ENCODE peak calls at places on chromosomes 5 and 9, in seven cellular contexts. One of them, this sample, is unnamed.

GRCh38 chr9:19441730-19442129 is 32.9 kb downstream of the ACER2 start:
- DNase-seq in stimulated activated CD8-positive, alpha-beta memory T cell treated with anti-CD3 and anti-CD28 coated beads, Interleukin-2, amount 100 ng/mL, for 48 hours: no peak
- DNase-seq in uterus: no peak
- DNase-seq in cardiac septum: no peak
- DNase-seq in Right ventricle myocardium inferior: no peak
- DNase-seq in HuH-7.5: no peak
- DNase-seq in CD8-positive, alpha-beta T cell: no peak
- DNase-seq in this sample: no peak

GRCh38 chr5:58215364-58215763 is 244.5 kb downstream of the PLK2 start:
- DNase-seq in Right ventricle myocardium inferior: no peak
- DNase-seq in HuH-7.5: no peak
- DNase-seq in stimulated activated CD8-positive, alpha-beta memory T cell treated with anti-CD3 and anti-CD28 coated beads, Interleukin-2, amount 100 ng/mL, for 48 hours: no peak
- DNase-seq in cardiac septum: no peak
- DNase-seq in CD8-positive, alpha-beta T cell: no peak
- DNase-seq in uterus: no peak
- DNase-seq in this sample: no peak

GRCh38 chr9:107281164-107281563 is 1.9 kb upstream of the RAD23B start:
- DNase-seq in CD8-positive, alpha-beta T cell: no peak
- DNase-seq in HuH-7.5: no peak
- DNase-seq in Right ventricle myocardium inferior: no peak
- DNase-seq in uterus: no peak
- DNase-seq in cardiac septum: no peak
- DNase-seq in stimulated activated CD8-positive, alpha-beta memory T cell treated with anti-CD3 and anti-CD28 coated beads, Interleukin-2, amount 100 ng/mL, for 48 hours: no peak
- DNase-seq in this sample: no peak

GRCh38 chr9:91211919-91212318 is 149.8 kb downstream of the AUH start:
- DNase-seq in CD8-positive, alpha-beta T cell: no peak
- DNase-seq in HuH-7.5: no peak
- DNase-seq in stimulated activated CD8-positive, alpha-beta memory T cell treated with anti-CD3 and anti-CD28 coated beads, Interleukin-2, amount 100 ng/mL, for 48 hours: no peak
- DNase-seq in uterus: no peak
- DNase-seq in cardiac septum: no peak
- DNase-seq in Right ventricle myocardium inferior: no peak
- DNase-seq in this sample: no peak

GRCh38 chr9:117081641-117082317 is 333.1 kb downstream of the ASTN2 start:
- DNase-seq in HuH-7.5: no peak
- DNase-seq in Right ventricle myocardium inferior: no peak
- DNase-seq in stimulated activated CD8-positive, alpha-beta memory T cell treated with anti-CD3 and anti-CD28 coated beads, Interleukin-2, amount 100 ng/mL, for 48 hours: no peak
- DNase-seq in CD8-positive, alpha-beta T cell: no peak
- DNase-seq in uterus: no peak
- DNase-seq in cardiac septum: no peak
- DNase-seq in this sample: no peak

GRCh38 chr9:113593682-113594281 is 130.3 kb downstream of the RGS3 start:
- DNase-seq in cardiac septum: peak
- DNase-seq in CD8-positive, alpha-beta T cell: no peak
- DNase-seq in HuH-7.5: peak
- DNase-seq in uterus: peak
- DNase-seq in stimulated activated CD8-positive, alpha-beta memory T cell treated with anti-CD3 and anti-CD28 coated beads, Interleukin-2, amount 100 ng/mL, for 48 hours: no peak
- DNase-seq in Right ventricle myocardium inferior: peak
- DNase-seq in this sample: peak

GRCh38 chr5:77568555-77568954 is 70.0 kb downstream of the OTP start:
- DNase-seq in cardiac septum: no peak
- DNase-seq in HuH-7.5: no peak
- DNase-seq in stimulated activated CD8-positive, alpha-beta memory T cell treated with anti-CD3 and anti-CD28 coated beads, Interleukin-2, amount 100 ng/mL, for 48 hours: no peak
- DNase-seq in uterus: no peak
- DNase-seq in Right ventricle myocardium inferior: no peak
- DNase-seq in CD8-positive, alpha-beta T cell: no peak
- DNase-seq in this sample: no peak

GRCh38 chr5:147949711-147950573 is 43.6 kb upstream of the C5orf46 start:
- DNase-seq in Right ventricle myocardium inferior: no peak
- DNase-seq in cardiac septum: no peak
- DNase-seq in uterus: no peak
- DNase-seq in CD8-positive, alpha-beta T cell: no peak
- DNase-seq in stimulated activated CD8-positive, alpha-beta memory T cell treated with anti-CD3 and anti-CD28 coated beads, Interleukin-2, amount 100 ng/mL, for 48 hours: no peak
- DNase-seq in HuH-7.5: peak
- DNase-seq in this sample: peak

GRCh38 chr5:179680780-179681411 is at the start of gene CBY3:
- DNase-seq in CD8-positive, alpha-beta T cell: no peak
- DNase-seq in stimulated activated CD8-positive, alpha-beta memory T cell treated with anti-CD3 and anti-CD28 coated beads, Interleukin-2, amount 100 ng/mL, for 48 hours: no peak
- DNase-seq in cardiac septum: no peak
- DNase-seq in uterus: no peak
- DNase-seq in HuH-7.5: no peak
- DNase-seq in Right ventricle myocardium inferior: no peak
- DNase-seq in this sample: no peak

GRCh38 chr9:4755026-4755609 is 14.1 kb upstream of the AK3 start:
- DNase-seq in CD8-positive, alpha-beta T cell: no peak
- DNase-seq in uterus: no peak
- DNase-seq in HuH-7.5: no peak
- DNase-seq in cardiac septum: no peak
- DNase-seq in stimulated activated CD8-positive, alpha-beta memory T cell treated with anti-CD3 and anti-CD28 coated beads, Interleukin-2, amount 100 ng/mL, for 48 hours: no peak
- DNase-seq in Right ventricle myocardium inferior: no peak
- DNase-seq in this sample: no peak

This sample was measured in frontal cortex.